ENCODE peak calls at places on chromosome 2, in five cellular contexts. F, L, O, H and N are unnamed samples.

GRCh38 chr2:57598552-57598951 is 448.1 kb upstream of the VRK2 start:
- DNase-seq in F (no peak), L (no peak), O (no peak), H (no peak), N (no peak)

GRCh38 chr2:85549826-85550225 is 10.9 kb downstream of the MAT2A start:
- DNase-seq in F (no peak), L (peak), O (no peak), H (no peak), N (no peak)

GRCh38 chr2:3254438-3254941 is 123.1 kb downstream of the EIPR1 start:
- DNase-seq in F (no peak), L (no peak), O (no peak), H (no peak), N (no peak)

GRCh38 chr2:158006961-158007664 is 94.6 kb upstream of the UPP2 start:
- DNase-seq in F (no peak), L (peak), O (no peak), H (peak), N (no peak)

GRCh38 chr2:119377266-119377972 is 10.6 kb downstream of the DBI start:
- DNase-seq in F (no peak), L (no peak), O (no peak), H (no peak), N (no peak)

GRCh38 chr2:151032741-151033152 is 228.9 kb downstream of the RBM43 start:
- DNase-seq in F (no peak), L (peak), O (no peak), H (no peak), N (no peak)

GRCh38 chr2:234880551-234881211 is 71.1 kb upstream of the SH3BP4 start:
- DNase-seq in F (peak), L (peak), O (no peak), H (peak), N (no peak)

GRCh38 chr2:226963528-226963927 is 127.7 kb downstream of the RHBDD1 start:
- DNase-seq in F (peak), L (peak), O (no peak), H (peak), N (no peak)

GRCh38 chr2:237708961-237709360 is 81.6 kb downstream of the LRRFIP1 start:
- DNase-seq in F (no peak), L (no peak), O (no peak), H (no peak), N (no peak)

GRCh38 chr2:165793161-165793778 is 777 bp downstream of the GALNT3 start:
- DNase-seq in F (peak), L (no peak), O (no peak), H (no peak), N (peak)

GRCh38 chr2:129880971-129881370 is 98.5 kb upstream of the RAB6C start:
- DNase-seq in F (no peak), L (no peak), O (no peak), H (no peak), N (peak)

GRCh38 chr2:36659872-36660312 is 36.6 kb upstream of the VIT start:
- DNase-seq in F (no peak), L (no peak), O (no peak), H (peak), N (no peak)

GRCh38 chr2:179340678-179341077 is 76.0 kb upstream of the SESTD1 start:
- DNase-seq in F (peak), L (peak), O (no peak), H (peak), N (no peak)

DNA sequence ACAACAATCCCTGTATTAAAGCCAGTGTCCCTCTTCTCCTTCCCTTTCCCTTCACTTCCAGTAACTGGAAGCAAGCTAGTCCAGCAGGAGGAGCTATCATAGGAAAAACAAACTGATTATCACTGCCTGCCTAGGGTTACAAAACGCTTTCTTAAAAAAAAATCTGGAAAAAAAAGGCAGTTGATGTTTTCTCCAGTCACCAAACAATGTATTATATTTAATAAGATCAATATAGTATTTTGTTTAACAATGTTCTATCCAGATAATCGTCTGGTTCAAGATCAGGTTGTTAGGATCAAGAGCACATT is 78.8 kb upstream of the ITGB6 start:
- DNase-seq in F (no peak), L (peak), O (no peak), H (peak), N (no peak)
- TF ChIP-seq CTCF in F (no peak), L (peak), O (no peak), H (peak), N (no peak)

DNA sequence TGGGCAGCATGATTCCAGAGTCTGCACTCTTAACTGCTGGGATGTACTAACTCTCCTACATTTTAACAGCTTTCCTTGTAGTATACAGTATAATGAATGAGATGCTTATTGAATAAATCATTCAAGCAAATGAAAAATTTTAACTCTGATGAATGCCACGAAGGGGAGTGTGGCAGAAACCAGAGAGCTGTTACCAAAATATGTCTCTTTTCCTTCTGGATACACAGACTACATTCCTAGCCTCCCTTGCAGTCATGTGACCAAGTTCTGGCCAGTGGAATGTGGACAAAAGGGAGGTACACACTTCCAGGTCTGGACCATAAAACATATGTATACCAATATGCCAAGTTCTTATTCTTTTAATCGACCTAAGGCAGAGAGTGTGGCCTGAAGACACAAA is 1.7 kb upstream of the EML4 start:
- DNase-seq in F (no peak), L (no peak), O (no peak), H (no peak), N (no peak)
- TF ChIP-seq CTCF in F (no peak), L (no peak), O (no peak), H (no peak), N (no peak)

GRCh38 chr2:116820986-116821385 is 993.5 kb upstream of the DDX18 start:
- DNase-seq in F (peak), L (no peak), O (no peak), H (no peak), N (no peak)

GRCh38 chr2:116819355-116819754 is 995.1 kb upstream of the DDX18 start:
- DNase-seq in F (no peak), L (no peak), O (no peak), H (no peak), N (no peak)
- TF ChIP-seq CTCF in F (no peak), L (no peak), O (no peak), H (no peak), N (peak)

DNA sequence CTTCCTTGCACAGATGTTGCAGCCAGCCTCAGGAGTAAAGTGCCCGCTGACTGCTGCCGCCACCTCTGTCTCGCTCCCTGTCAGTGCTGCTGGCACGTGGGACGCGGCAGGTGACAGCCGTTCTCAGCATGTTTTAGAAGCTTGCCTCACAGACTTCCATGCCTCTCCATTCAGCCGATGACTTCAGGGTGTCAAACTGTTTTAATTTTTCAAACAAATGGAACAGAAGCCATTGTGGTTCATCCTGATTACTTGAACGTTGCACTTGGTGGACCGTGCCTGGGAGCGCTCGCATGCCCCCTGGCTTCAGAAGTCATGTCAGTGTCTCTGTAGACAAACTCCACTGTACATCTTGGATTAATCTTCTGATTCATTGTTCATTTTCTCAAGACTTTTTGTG is 62.7 kb upstream of the EML6 start:
- DNase-seq in F (no peak), L (no peak), O (no peak), H (no peak), N (no peak)
- TF ChIP-seq CTCF in F (no peak), L (peak), O (peak), H (no peak), N (no peak)

GRCh38 chr2:9797086-9797485 is 46.2 kb upstream of the TAF1B start:
- DNase-seq in F (no peak), L (no peak), O (no peak), H (no peak), N (no peak)

GRCh38 chr2:9793918-9794717 is 49.2 kb upstream of the TAF1B start:
- DNase-seq in F (no peak), L (no peak), O (no peak), H (no peak), N (no peak)

GRCh38 chr2:9795071-9795470 is 48.2 kb upstream of the TAF1B start:
- DNase-seq in F (no peak), L (no peak), O (no peak), H (no peak), N (no peak)

GRCh38 chr2:9797681-9798556 is 45.4 kb upstream of the TAF1B start:
- DNase-seq in F (peak), L (no peak), O (no peak), H (no peak), N (no peak)

GRCh38 chr2:9796056-9796792 is 47.0 kb upstream of the TAF1B start:
- DNase-seq in F (no peak), L (no peak), O (no peak), H (no peak), N (no peak)
- TF ChIP-seq CTCF in F (no peak), L (peak), O (no peak), H (no peak), N (no peak)

GRCh38 chr2:23005469-23005868 is 379.5 kb upstream of the KLHL29 start:
- DNase-seq in F (no peak), L (no peak), O (no peak), H (no peak), N (no peak)

GRCh38 chr2:23007836-23008235 is 377.1 kb upstream of the KLHL29 start:
- DNase-seq in F (no peak), L (no peak), O (no peak), H (no peak), N (no peak)

GRCh38 chr2:22998368-22998767 is 386.6 kb upstream of the KLHL29 start:
- DNase-seq in F (no peak), L (peak), O (no peak), H (no peak), N (no peak)

GRCh38 chr2:22999951-23000350 is 385.0 kb upstream of the KLHL29 start:
- DNase-seq in F (no peak), L (no peak), O (no peak), H (no peak), N (no peak)

DNA sequence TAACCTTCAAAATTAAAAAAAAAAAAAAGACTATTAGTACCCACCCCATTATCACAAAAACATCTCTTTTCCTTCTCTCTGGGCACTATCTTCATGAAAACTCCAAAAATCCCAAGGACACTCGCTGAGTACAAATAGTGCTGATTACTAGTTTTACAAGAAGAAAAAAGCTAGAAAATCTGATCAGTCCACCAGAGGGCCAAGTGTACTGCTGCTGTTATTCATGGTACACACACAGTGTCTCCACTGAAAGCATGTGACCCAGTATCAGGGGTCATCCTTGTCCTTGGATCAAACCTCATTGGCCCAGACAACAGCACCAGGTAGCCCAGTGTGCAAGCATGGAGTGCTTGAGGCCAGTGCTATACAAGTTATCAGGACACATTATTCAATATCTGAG is 382.7 kb upstream of the KLHL29 start:
- DNase-seq in F (no peak), L (no peak), O (no peak), H (peak), N (no peak)
- TF ChIP-seq CTCF in F (no peak), L (no peak), O (no peak), H (no peak), N (no peak)

GRCh38 chr2:173198338-173198737 is 122.7 kb downstream of the MAP3K20 start:
- DNase-seq in F (no peak), L (no peak), O (no peak), H (no peak), N (no peak)
- TF ChIP-seq CTCF in F (no peak), L (no peak), O (no peak), H (no peak), N (no peak)

DNA sequence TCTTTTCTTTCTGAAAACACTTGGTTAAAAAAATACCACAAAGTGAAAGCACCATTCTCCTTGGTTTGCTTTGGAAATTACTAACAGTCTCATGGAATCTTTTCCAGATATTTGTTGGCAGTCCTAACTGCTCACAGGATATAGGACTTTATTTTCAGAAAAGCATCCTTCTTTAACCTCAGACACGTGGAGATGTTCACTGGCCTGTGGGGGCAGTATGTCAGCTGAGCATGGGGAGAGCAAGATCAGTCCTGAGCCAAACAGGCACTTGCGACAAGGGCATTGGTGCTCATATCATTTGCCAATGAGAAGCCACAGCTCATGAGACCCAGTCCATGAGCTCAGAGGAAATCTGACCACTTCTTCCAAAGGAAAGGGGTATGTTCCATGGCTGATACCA is 371.9 kb downstream of the NBAS start:
- DNase-seq in F (no peak), L (no peak), O (no peak), H (no peak), N (no peak)
- TF ChIP-seq CTCF in F (no peak), L (no peak), O (no peak), H (no peak), N (no peak)

GRCh38 chr2:174888646-174889271 is 116.4 kb downstream of the CHN1 start:
- DNase-seq in F (no peak), L (peak), O (no peak), H (no peak), N (no peak)
- TF ChIP-seq CTCF in F (no peak), L (peak), O (no peak), H (no peak), N (no peak)

GRCh38 chr2:8030694-8031303 is 651.1 kb upstream of the ID2 start:
- DNase-seq in F (no peak), L (no peak), O (no peak), H (no peak), N (no peak)

GRCh38 chr2:8028036-8028435 is 653.8 kb upstream of the ID2 start:
- DNase-seq in F (no peak), L (no peak), O (no peak), H (no peak), N (no peak)

GRCh38 chr2:8028436-8028835 is 653.4 kb upstream of the ID2 start:
- DNase-seq in F (no peak), L (no peak), O (no peak), H (no peak), N (no peak)

GRCh38 chr2:8028981-8029380 is 652.9 kb upstream of the ID2 start:
- DNase-seq in F (no peak), L (no peak), O (no peak), H (no peak), N (no peak)

DNA sequence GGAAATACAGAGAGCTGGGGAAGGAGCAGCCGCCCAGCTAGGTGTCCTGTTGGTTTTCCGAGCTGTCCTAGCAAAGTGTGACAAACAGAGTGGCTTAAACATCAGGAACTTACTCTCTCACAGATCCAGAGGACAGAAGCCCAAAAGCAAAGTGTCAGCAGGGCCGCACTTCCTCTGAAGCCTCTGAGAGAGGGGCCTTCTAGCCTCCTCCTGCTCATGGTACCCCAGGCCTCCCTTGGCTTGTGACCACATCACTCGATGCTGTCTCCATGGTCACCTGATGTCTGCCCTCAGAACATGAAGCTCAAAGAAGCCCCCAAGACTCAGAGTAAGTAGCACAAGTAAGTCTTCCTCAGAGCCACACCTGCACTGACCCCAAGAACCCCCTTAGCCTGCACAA is 650.5 kb upstream of the ID2 start:
- DNase-seq in F (no peak), L (no peak), O (no peak), H (no peak), N (no peak)
- TF ChIP-seq CTCF in F (no peak), L (no peak), O (no peak), H (no peak), N (no peak)